ENCODE peak calls at places on chromosome 1, in five cellular contexts. O is adrenal gland; R is activated CD4-positive, CD25-positive, alpha-beta regulatory T cell treated with anti-CD3 and anti-CD28 coated beads, Interleukin-2, amount 50 U/mL, for 16 hours; J is nucleus accumbens; I is stimulated activated CD8-positive, alpha-beta memory T cell treated with anti-CD3 and anti-CD28 coated beads, Interleukin-2, amount 100 ng/mL, for 48 hours. G is an unnamed sample.

GRCh38 chr1:147292012-147292411 is 49.5 kb downstream of the CHD1L start:
- DNase-seq in O (no peak), R (no peak), J (no peak), I (no peak), G (no peak)

GRCh38 chr1:184482113-184482512 is 95.3 kb downstream of the C1orf21 start:
- DNase-seq in O (peak), R (no peak), J (no peak), I (no peak), G (no peak)

GRCh38 chr1:20896824-20897223 is 109.7 kb upstream of the HP1BP3 start:
- DNase-seq in O (no peak), R (no peak), J (no peak), I (no peak), G (no peak)

GRCh38 chr1:225450491-225451191 is 22.8 kb upstream of the LBR start:
- DNase-seq in O (peak), R (no peak), J (no peak), I (no peak), G (no peak)

GRCh38 chr1:41538741-41539415 is 54.4 kb upstream of the EDN2 start:
- DNase-seq in O (no peak), R (no peak), J (no peak), I (no peak), G (no peak)

GRCh38 chr1:200206340-200206739 is 178.8 kb downstream of the NR5A2 start:
- DNase-seq in O (no peak), R (no peak), J (no peak), I (no peak), G (no peak)

GRCh38 chr1:230624097-230624713 is 18.1 kb upstream of the COG2 start:
- DNase-seq in O (no peak), R (no peak), J (no peak), I (no peak), G (no peak)

GRCh38 chr1:20199410-20199809 is 13.1 kb upstream of the PLA2G2C start:
- DNase-seq in O (no peak), R (no peak), J (no peak), I (no peak), G (no peak)

GRCh38 chr1:23122023-23122738 is 46.5 kb downstream of the LUZP1 start:
- DNase-seq in O (no peak), R (no peak), J (no peak), I (no peak), G (no peak)

G was measured in GM12891.